ENCODE peak calls at places on chromosome 6, in five cellular contexts. T is GM12878, H is K562, F is H1, U is HepG2. D is an unnamed sample.

GRCh38 chr6:107555449-107555848 is 65.5 kb downstream of the SOBP start:
- DNase-seq in T (no peak), H (no peak), F (no peak), U (no peak), D (no peak)

GRCh38 chr6:27294409-27294808 is 17.7 kb downstream of the POM121L2 start:
- DNase-seq in T (no peak), H (no peak), F (no peak), U (no peak), D (no peak)

GRCh38 chr6:161215193-161215592 is 58.7 kb downstream of the AGPAT4 start:
- DNase-seq in T (no peak), H (no peak), F (no peak), U (peak), D (no peak)

GRCh38 chr6:116266803-116267202 is 12.9 kb downstream of the TSPYL1 start:
- DNase-seq in T (no peak), H (no peak), F (no peak), U (no peak), D (no peak)

GRCh38 chr6:129284225-129284624 is 401.3 kb downstream of the LAMA2 start:
- DNase-seq in T (no peak), H (no peak), F (no peak), U (no peak), D (no peak)

GRCh38 chr6:134063121-134063965 is 10.9 kb upstream of the SLC2A12 start:
- DNase-seq in T (no peak), H (peak), F (no peak), U (peak), D (no peak)

GRCh38 chr6:99330159-99330558 is 19.3 kb downstream of the FAXC start:
- DNase-seq in T (peak), H (peak), F (no peak), U (peak), D (peak)

GRCh38 chr6:4102687-4103244 is 23.8 kb upstream of the FAM217A start:
- DNase-seq in T (no peak), H (no peak), F (no peak), U (peak), D (no peak)

GRCh38 chr6:101534386-101534785 is 140.9 kb downstream of the GRIK2 start:
- DNase-seq in T (no peak), H (no peak), F (no peak), U (no peak), D (no peak)

GRCh38 chr6:28724395-28724794 is 198.7 kb downstream of the GPX5 start:
- DNase-seq in T (no peak), H (no peak), F (no peak), U (no peak), D (no peak)

GRCh38 chr6:78598966-78599365 is 268.4 kb upstream of the IRAK1BP1 start:
- DNase-seq in T (no peak), H (no peak), F (peak), U (no peak), D (peak)

GRCh38 chr6:22349051-22349450 is 52.2 kb upstream of the PRL start:
- DNase-seq in T (no peak), H (no peak), F (no peak), U (no peak), D (no peak)

GRCh38 chr6:131368077-131368911 is 204.7 kb upstream of the ARG1 start:
- DNase-seq in T (peak), H (no peak), F (no peak), U (no peak), D (no peak)

GRCh38 chr6:138593100-138593877 is 94.0 kb upstream of the NHSL1 start:
- DNase-seq in T (peak), H (no peak), F (no peak), U (peak), D (peak)

GRCh38 chr6:144528605-144529425 is 243.7 kb downstream of the UTRN start:
- DNase-seq in T (no peak), H (no peak), F (no peak), U (no peak), D (no peak)

GRCh38 chr6:70973591-70973990 is 16.7 kb upstream of the B3GAT2 start:
- DNase-seq in T (no peak), H (no peak), F (no peak), U (no peak), D (no peak)

GRCh38 chr6:135094403-135094821 is 39.8 kb upstream of the HBS1L start:
- DNase-seq in T (no peak), H (no peak), F (no peak), U (no peak), D (no peak)

GRCh38 chr6:24924956-24925355 is 10.8 kb downstream of the RIPOR2 start:
- DNase-seq in T (no peak), H (no peak), F (no peak), U (no peak), D (no peak)

GRCh38 chr6:105993769-105994521 is 92.2 kb upstream of the PRDM1 start:
- DNase-seq in T (no peak), H (no peak), F (no peak), U (no peak), D (no peak)

GRCh38 chr6:105644073-105644489 is 241.2 kb upstream of the PREP start:
- DNase-seq in T (no peak), H (no peak), F (no peak), U (no peak), D (no peak)

GRCh38 chr6:137968468-137968804 is 101.4 kb downstream of the TNFAIP3 start:
- DNase-seq in T (no peak), H (no peak), F (no peak), U (no peak), D (no peak)

GRCh38 chr6:150651808-150652473 is 52.3 kb downstream of the PLEKHG1 start:
- DNase-seq in T (no peak), H (no peak), F (no peak), U (no peak), D (no peak)

GRCh38 chr6:52399511-52400315 is 20.4 kb upstream of the EFHC1 start:
- DNase-seq in T (no peak), H (peak), F (no peak), U (peak), D (no peak)

GRCh38 chr6:1630771-1631217 is 21.1 kb downstream of the FOXC1 start:
- DNase-seq in T (no peak), H (peak), F (no peak), U (no peak), D (peak)

GRCh38 chr6:107704377-107705013 is 119.6 kb downstream of the SCML4 start:
- DNase-seq in T (no peak), H (peak), F (no peak), U (peak), D (peak)

GRCh38 chr6:135970750-135971149 is 119.2 kb downstream of the PDE7B start:
- DNase-seq in T (no peak), H (no peak), F (no peak), U (no peak), D (no peak)

GRCh38 chr6:85323435-85324040 is 126.3 kb upstream of the NT5E start:
- DNase-seq in T (peak), H (peak), F (peak), U (peak), D (peak)

GRCh38 chr6:119476554-119476953 is 127.0 kb upstream of the MAN1A1 start:
- DNase-seq in T (no peak), H (no peak), F (no peak), U (no peak), D (no peak)

GRCh38 chr6:17470209-17470952 is 77.0 kb downstream of the CAP2 start:
- DNase-seq in T (no peak), H (no peak), F (no peak), U (no peak), D (no peak)

GRCh38 chr6:169810066-169810989 is 58.9 kb downstream of the ERMARD start:
- DNase-seq in T (no peak), H (no peak), F (no peak), U (peak), D (peak)

DNA sequence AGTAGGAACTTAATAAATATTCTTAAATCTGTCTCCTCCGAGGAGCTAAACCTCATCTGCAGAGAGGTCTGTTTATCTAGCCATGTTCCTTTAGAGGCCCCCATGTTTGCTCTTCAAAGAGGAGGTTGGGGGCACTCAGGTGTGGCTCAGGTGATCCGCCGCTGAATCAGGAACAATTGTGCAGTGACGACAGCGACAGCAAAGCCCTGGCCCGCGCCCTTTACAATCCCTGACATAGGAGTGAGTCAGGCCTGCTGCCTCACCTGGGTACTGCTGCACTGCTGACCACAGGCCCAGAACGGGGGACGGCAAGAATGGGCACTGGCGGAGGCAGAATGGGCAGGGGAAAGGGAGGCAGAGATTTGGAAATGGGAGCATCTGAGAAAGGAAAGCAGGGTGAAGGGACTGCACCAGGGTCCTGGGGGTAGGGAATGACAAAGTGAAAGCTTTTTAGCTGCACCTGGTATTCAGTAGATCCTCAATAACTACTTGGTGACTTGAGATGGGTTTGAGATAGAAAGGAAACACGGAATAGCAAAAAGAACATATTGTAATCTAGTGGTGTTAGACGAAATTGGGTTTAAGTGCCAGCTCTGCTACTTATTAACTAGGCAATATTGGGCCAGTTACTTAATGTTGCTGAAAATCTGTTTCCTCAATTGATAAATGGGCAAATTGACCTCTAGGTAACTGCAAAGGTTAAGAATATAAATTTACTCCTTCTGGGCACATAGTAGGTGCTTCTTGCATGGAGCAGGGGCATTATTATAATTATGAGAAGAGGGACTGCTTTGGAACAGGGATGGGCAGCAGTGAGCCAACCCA is 5.4 kb upstream of the IER3 start:
- DNase-seq in T (no peak), H (no peak), F (no peak), U (peak), D (peak)
- TF ChIP-seq POLR2A in T (no peak), H (no peak), F (no peak), U (no peak), D (no peak)

DNA sequence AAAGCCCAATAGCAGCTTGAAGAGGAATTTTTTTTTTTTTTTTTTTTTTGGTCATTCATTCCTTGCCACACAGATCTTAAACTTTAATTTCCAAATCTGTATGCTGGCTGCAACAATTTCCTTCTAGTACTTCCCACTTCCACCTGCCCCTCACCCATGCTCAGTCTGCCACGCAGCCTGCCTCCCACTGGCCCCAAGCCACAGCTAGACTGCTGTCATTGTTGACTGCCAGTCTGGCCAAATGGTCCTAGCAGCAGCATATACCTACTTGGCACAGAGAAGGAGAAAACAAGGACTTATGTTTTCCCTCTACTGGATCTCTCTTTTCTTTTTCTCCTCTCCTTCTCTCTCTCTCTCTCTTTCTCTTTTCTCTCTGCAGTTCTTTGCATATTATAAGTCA is 118.3 kb upstream of the HEY2 start:
- DNase-seq in T (no peak), H (no peak), F (no peak), U (no peak), D (no peak)
- TF ChIP-seq YY1 in T (no peak), H (no peak), F (no peak), U (no peak), D (no peak)

DNA sequence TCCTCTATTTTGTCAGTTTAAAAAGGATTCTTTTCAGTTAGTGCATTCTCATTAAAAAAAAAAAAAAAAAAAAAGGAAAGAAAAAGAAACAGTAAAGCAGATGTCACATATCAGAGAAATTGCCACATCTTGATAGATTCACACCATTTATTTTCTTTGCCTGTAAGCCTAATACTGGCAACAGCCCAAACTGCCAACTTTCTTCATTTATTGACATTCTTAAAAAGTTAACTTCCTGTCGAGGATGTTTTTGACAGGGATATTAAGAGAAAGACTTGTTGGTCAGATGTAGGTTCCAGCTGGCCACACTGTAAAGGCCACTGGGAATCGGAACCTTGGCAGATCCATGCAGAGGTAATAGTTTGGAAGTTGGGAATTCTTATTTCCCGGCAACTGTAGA is 332.6 kb downstream of the NRN1 start:
- DNase-seq in T (no peak), H (no peak), F (no peak), U (no peak), D (no peak)
- TF ChIP-seq SRF in T (no peak), H (no peak), F (no peak), U (no peak), D (no peak)

GRCh38 chr6:167497387-167498056 is 172.6 kb downstream of the TTLL2 start:
- DNase-seq in T (no peak), H (no peak), F (no peak), U (peak), D (no peak)
- TF ChIP-seq POLR2A in T (no peak), H (no peak), F (no peak), U (no peak), D (no peak)

DNA sequence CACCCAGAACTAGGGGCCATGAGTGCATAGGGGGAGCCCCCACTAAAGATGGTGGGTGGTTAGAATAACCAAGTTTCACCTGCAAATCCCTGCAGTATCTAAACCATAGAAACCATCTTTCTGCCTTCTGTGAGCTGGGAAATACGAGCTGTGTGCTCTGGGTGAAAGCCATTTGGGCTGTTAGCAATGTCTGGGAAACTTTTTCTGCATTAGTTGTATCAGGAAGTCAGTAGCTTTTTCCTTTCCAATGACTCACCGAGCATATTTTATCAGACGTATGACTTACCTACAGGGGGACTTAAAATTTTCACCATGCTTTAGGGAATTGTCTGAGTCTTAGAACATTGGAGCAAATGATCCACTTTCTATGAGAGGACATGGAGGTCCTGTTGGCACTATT is 584.0 kb downstream of the QKI start:
- DNase-seq in T (no peak), H (no peak), F (no peak), U (no peak), D (no peak)
- TF ChIP-seq YY1 in T (no peak), H (no peak), F (no peak), U (no peak), D (no peak)

DNA sequence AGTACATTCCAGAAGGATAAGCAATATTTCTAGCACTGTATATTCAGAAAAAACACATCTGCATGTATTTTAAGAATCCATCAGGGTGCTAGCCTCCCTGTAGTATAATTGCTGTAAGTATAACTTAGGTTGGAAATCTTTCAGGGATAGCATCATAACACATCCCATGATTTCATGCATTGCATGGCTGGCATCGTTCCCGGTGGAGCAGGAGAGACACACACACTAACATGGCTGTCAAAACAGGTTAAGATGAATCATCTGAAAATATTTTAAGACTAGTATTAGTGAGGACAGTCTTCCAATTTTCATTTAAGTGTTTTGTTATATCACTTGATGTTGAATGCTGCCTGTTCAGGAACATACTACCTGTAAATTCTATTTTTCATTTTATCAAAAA is 32.1 kb upstream of the CENPW start:
- DNase-seq in T (no peak), H (no peak), F (no peak), U (no peak), D (no peak)
- TF ChIP-seq SRF in T (no peak), H (no peak), F (no peak), U (no peak), D (no peak)

DNA sequence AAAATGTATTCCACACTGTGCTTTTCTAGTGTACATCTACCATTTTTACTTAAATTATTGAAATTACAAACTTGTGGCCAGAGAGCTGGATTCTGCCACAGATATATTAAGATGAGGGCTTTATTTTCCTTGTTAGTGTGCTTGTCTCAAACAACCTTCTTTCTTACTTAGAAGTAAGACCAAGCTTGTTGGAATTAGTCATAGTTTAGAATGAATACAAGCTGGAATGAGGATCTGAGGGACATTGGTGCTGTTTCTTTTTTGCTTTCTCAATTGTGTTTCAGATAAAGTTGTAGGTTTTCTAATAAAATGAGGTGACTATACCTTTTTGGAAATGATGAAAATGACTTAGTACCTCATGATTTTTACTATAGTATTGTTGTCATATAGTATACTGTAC is 40.3 kb downstream of the UBR2 start:
- DNase-seq in T (no peak), H (no peak), F (no peak), U (no peak), D (no peak)
- TF ChIP-seq POLR2A in T (no peak), H (no peak), F (no peak), U (no peak), D (no peak)

GRCh38 chr6:111782161-111782809 is 91.0 kb downstream of the FYN start:
- DNase-seq in T (no peak), H (no peak), F (no peak), U (no peak), D (no peak)

GRCh38 chr6:111779031-111779430 is 94.2 kb downstream of the FYN start:
- DNase-seq in T (no peak), H (no peak), F (no peak), U (no peak), D (no peak)

GRCh38 chr6:111779660-111780059 is 93.6 kb downstream of the FYN start:
- DNase-seq in T (no peak), H (no peak), F (no peak), U (no peak), D (no peak)

GRCh38 chr6:111782887-111783286 is 90.4 kb downstream of the FYN start:
- DNase-seq in T (no peak), H (no peak), F (no peak), U (no peak), D (no peak)

GRCh38 chr6:111781055-111781708 is 92.1 kb downstream of the FYN start:
- DNase-seq in T (no peak), H (no peak), F (no peak), U (no peak), D (no peak)
- TF ChIP-seq YY1 in T (no peak), H (no peak), F (no peak), U (no peak), D (no peak)